ENCODE peak calls at places on chromosomes 16 and 17, in four cellular contexts. S is NT2/D1, T is GM12878, X is HepG2. C is an unnamed sample.
A peak's percentile ranks its signal among the peaks of the same experiment; 100 is the strongest.

GRCh38 chr16:88938933-88939813 is 37.8 kb downstream of the CBFA2T3 start:
- DNase-seq in S (no peak), T (no peak), X (no peak), C (no peak)

GRCh38 chr17:67578058-67578457 is 139.7 kb upstream of the NOL11 start:
- DNase-seq in S (no peak), T (peak; percentile 80), X (no peak), C (no peak)

GRCh38 chr16:81456523-81457325 is 12.1 kb downstream of the CMIP start:
- DNase-seq in S (no peak), T (no peak), X (peak; percentile 94), C (no peak)

GRCh38 chr17:40345161-40346034 is 19.1 kb downstream of the GJD3 start:
- DNase-seq in S (peak; percentile 54), T (no peak), X (peak; percentile 84), C (no peak)

GRCh38 chr17:39139137-39139516 is 12.3 kb downstream of the PLXDC1 start:
- DNase-seq in S (no peak), T (no peak), X (no peak), C (no peak)

GRCh38 chr17:52759864-52760263 is 601.4 kb upstream of the CA10 start:
- DNase-seq in S (no peak), T (no peak), X (no peak), C (no peak)

GRCh38 chr17:77555741-77556291 is 402.7 kb upstream of the TNRC6C start:
- DNase-seq in S (no peak), T (no peak), X (no peak), C (no peak)

GRCh38 chr16:4505356-4506153 is 29.4 kb downstream of the HMOX2 start:
- DNase-seq in S (no peak), T (peak; percentile 70), X (no peak), C (no peak)

GRCh38 chr16:11627822-11628457 is 40.3 kb upstream of the SNN start:
- DNase-seq in S (no peak), T (no peak), X (no peak), C (no peak)

GRCh38 chr17:39173539-39174274 is 7.7 kb upstream of the ARL5C start:
- DNase-seq in S (no peak), T (no peak), X (no peak), C (no peak)

GRCh38 chr17:13786000-13786598 is 184.4 kb upstream of the HS3ST3A1 start:
- DNase-seq in S (no peak), T (no peak), X (no peak), C (no peak)

GRCh38 chr16:30004811-30005242 is 6.0 kb downstream of the DOC2A start:
- DNase-seq in S (no peak), T (no peak), X (no peak), C (no peak)
- TF ChIP-seq SUZ12 in S (no peak), T (no peak), X (no peak), C (no peak)

GRCh38 chr16:29710227-29711219 is 31.5 kb downstream of the QPRT start:
- DNase-seq in S (no peak), T (no peak), X (peak; percentile 75), C (no peak)

GRCh38 chr16:29714396-29714795 is 31.4 kb downstream of the C16orf54 start:
- DNase-seq in S (no peak), T (no peak), X (no peak), C (no peak)

GRCh38 chr16:29712770-29713169 is 33.0 kb downstream of the C16orf54 start:
- DNase-seq in S (no peak), T (no peak), X (no peak), C (no peak)

GRCh38 chr16:29705030-29705429 is 26.1 kb downstream of the QPRT start:
- DNase-seq in S (no peak), T (no peak), X (no peak), C (no peak)

DNA sequence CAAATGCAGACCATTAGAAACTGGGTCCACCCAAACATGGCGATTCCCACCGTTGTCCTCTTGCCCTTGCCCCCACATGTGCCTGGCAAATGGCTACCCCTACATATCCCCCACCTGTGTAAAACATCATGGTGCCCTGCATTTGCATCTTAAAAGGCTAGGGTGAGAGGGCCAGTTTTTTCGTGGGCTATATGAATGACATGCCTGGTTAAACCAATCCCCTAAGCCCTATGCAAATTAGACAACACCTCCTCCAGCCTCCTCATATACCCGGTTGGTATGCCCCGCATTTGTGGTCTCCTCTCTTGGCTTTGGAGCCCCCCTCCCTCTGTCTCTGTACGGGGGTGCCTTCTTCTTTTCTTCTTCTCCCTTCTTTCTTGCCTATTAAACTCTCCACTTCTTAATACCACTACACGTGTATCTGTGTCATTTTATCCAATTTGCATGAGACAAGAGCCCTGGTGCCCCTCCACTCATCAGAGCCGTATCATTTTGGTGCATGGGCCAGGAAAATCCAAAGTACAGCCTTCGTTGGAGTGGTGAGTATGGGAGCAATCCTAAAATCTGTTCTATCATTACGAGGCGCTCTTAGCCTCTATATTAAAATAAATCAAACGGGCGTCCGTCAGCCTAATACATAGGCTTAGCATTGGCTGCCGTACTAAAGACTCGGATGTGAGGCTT is 30.1 kb downstream of the QPRT start:
- DNase-seq in S (peak; percentile 74), T (no peak), X (no peak), C (peak; percentile 87)
- H3K4me3 ChIP-seq in S (peak overlapping the region; percentile 59), T (no peak overlapping the region), X (no peak overlapping the region), C (peak overlapping the region; percentile 80)

DNA sequence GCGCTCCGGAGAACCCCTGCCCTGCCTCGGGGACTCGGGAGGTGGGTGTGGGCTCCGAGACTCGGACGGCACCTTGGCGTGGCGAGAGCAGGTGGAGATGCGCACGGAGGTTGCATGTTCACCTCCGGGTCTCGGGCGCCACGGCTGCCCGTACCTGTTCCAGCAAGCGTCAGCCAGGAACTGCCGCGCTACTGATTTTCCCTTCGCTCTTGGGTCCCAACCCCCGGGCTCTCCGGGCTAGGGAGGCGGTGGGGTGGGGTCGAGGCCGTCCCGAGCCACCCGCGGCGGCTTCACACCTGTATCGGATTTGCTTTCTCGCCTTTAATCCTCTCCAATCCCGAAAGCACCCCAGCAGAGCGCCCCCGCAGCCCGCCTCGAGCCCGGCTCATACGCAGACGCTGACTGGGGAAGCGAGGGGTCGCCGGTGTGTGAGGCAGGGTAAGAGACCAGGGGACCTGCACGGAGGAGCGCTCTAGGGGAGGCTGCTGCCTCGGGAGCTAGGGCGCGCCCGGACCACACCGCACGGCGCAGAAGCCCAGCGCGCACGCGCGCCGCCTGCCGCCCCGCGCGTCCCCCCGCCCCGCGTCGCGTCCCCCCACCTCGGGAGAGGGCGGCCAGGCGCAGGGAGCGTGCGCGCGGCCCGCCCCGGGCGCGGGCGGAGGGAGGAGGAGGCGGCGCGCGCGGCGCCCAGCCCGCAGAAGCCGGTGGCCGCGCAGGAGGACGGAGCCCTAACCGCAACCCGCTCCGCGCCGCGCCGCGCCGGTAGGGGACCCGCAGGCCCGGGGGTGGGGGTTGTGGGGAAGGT is at the start of gene DUSP14:
- DNase-seq in S (no peak), T (no peak), X (peak; percentile 70), C (no peak)
- TF ChIP-seq SUZ12 in S (no peak), T (no peak), X (no peak), C (no peak)

GRCh38 chr17:2708585-2709172 is 2.9 kb downstream of the CLUH start:
- DNase-seq in S (no peak), T (no peak), X (no peak), C (no peak)

GRCh38 chr17:2710075-2710803 is 1.3 kb downstream of the CLUH start:
- DNase-seq in S (no peak), T (no peak), X (no peak), C (no peak)

GRCh38 chr17:2710804-2711607 is 558 bp downstream of the CLUH start:
- DNase-seq in S (no peak), T (no peak), X (peak; percentile 75), C (no peak)

GRCh38 chr17:2707721-2708584 is 3.6 kb downstream of the CLUH start:
- DNase-seq in S (no peak), T (no peak), X (peak; percentile 45), C (no peak)

GRCh38 chr17:2709173-2709661 is 2.3 kb downstream of the CLUH start:
- DNase-seq in S (no peak), T (peak; percentile 23), X (no peak), C (no peak)
- H3K4me3 ChIP-seq in S (no peak overlapping the region), T (peak overlapping the region; percentile 95), X (peak overlapping the region; percentile 75), C (no peak overlapping the region)

GRCh38 chr17:60947100-60947499 is 269.4 kb downstream of the BCAS3 start:
- DNase-seq in S (no peak), T (no peak), X (no peak), C (no peak)
- TF ChIP-seq SUZ12 in S (no peak), T (no peak), X (no peak), C (no peak)

GRCh38 chr17:81411305-81411704 is 16.0 kb downstream of the BAHCC1 start:
- DNase-seq in S (no peak), T (no peak), X (no peak), C (no peak)

GRCh38 chr17:81412490-81413093 is 17.3 kb downstream of the BAHCC1 start:
- DNase-seq in S (no peak), T (no peak), X (no peak), C (no peak)

GRCh38 chr17:81413497-81414135 is 18.4 kb downstream of the BAHCC1 start:
- DNase-seq in S (no peak), T (no peak), X (no peak), C (no peak)

GRCh38 chr17:81409190-81409935 is 14.1 kb downstream of the BAHCC1 start:
- DNase-seq in S (no peak), T (no peak), X (no peak), C (no peak)

GRCh38 chr17:81410852-81411251 is 15.6 kb downstream of the BAHCC1 start:
- DNase-seq in S (no peak), T (no peak), X (no peak), C (no peak)
- H3K4me3 ChIP-seq in S (no peak overlapping the region), T (no peak overlapping the region), X (no peak overlapping the region), C (no peak overlapping the region)

DNA sequence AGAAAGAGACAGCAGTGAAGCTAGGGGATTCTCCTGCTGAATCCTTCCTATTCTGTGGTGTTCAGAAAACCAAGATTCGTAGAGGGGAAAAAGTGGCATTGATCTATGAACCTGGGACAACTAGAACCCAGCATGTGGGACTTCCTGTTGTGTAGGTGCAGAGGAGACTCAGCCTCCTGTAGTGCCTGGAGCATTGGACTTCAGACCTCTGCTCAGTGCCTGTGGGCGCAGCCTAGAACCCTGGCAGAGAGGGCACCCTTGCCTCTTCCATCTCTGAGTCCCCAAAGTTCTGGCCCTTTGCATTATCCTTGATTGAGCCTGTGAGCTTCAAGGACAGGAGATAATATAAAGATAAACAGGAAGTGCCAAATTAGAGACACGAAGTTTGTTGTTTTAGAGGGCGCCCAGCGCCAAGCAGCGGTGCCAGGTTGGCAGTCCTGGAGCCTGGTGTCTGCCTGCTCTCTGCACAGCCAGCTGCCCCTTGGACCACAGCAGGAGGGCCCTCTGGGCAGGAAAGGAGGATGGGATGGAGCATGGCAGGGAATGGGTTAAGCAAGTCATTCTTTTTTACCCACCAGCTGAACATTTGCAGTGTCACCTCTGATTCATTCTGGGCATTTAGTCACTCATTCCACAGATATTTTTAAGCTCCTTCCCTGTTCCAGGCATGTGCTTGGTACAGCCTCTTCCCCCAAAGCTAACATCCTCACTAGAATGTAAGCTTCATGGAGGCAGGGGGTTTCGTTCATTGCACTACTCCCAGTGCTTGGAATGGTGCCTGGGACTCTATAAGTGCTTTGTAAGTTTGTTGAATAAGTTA is 11.9 kb upstream of the SP6 start:
- DNase-seq in S (no peak), T (no peak), X (no peak), C (no peak)
- TF ChIP-seq SUZ12 in S (no peak), T (no peak), X (no peak), C (no peak)

GRCh38 chr17:8109669-8110455 is 8.5 kb downstream of the ALOXE3 start:
- DNase-seq in S (no peak), T (no peak), X (no peak), C (peak; percentile 92)

GRCh38 chr17:8108972-8109668 is 9.2 kb downstream of the ALOXE3 start:
- DNase-seq in S (no peak), T (no peak), X (no peak), C (peak; percentile 54)

GRCh38 chr17:8105957-8106398 is 12.3 kb downstream of the ALOXE3 start:
- DNase-seq in S (no peak), T (no peak), X (no peak), C (no peak)

GRCh38 chr17:8110907-8111306 is 7.4 kb downstream of the ALOXE3 start:
- DNase-seq in S (no peak), T (no peak), X (no peak), C (no peak)

GRCh38 chr17:8110456-8110804 is 7.9 kb downstream of the ALOXE3 start:
- DNase-seq in S (no peak), T (no peak), X (no peak), C (no peak)
- H3K4me3 ChIP-seq in S (no peak overlapping the region), T (no peak overlapping the region), X (no peak overlapping the region), C (peak overlapping the region; percentile 67)